ENCODE peak calls at places on chromosomes 12 and 14, in six cellular contexts. D is neural progenitor cell, O is GM12865, L is LoVo, V is kidney tubule cell, H is IMR-90. M is an unnamed sample.

GRCh38 chr12:28855761-28856160 is 293.3 kb upstream of the FAR2 start:
- DNase-seq in V (no peak), L (no peak), H (no peak), D (no peak), O (no peak), M (no peak)

GRCh38 chr12:107513636-107514400 is 171.8 kb upstream of the PWP1 start:
- DNase-seq in D (no peak), V (no peak), H (no peak), L (no peak), O (no peak), M (no peak)

GRCh38 chr14:103749452-103749851 is 33.8 kb downstream of the ZFYVE21 start:
- DNase-seq in V (no peak), O (no peak), D (no peak), H (no peak), L (no peak), M (no peak)

GRCh38 chr14:94571950-94572349 is 9.3 kb upstream of the SERPINA5 start:
- DNase-seq in D (no peak), H (peak), O (no peak), L (no peak), V (peak), M (no peak)

GRCh38 chr12:34598352-34598827 is 576.1 kb downstream of the ALG10 start:
- DNase-seq in D (no peak), H (no peak), L (no peak), V (no peak), O (no peak), M (no peak)

GRCh38 chr12:132513070-132513398 is 23.1 kb downstream of the FBRSL1 start:
- DNase-seq in V (no peak), L (no peak), H (peak), O (no peak), D (no peak), M (no peak)

GRCh38 chr12:25423355-25423754 is 129.7 kb downstream of the LMNTD1 start:
- DNase-seq in H (no peak), L (no peak), O (no peak), D (no peak), V (no peak), M (peak)

GRCh38 chr14:22769369-22769768 is 2.9 kb downstream of the OXA1L start:
- DNase-seq in H (no peak), V (no peak), O (no peak), D (no peak), L (no peak), M (no peak)

GRCh38 chr14:103121846-103122577 is 1.2 kb upstream of the TNFAIP2 start:
- DNase-seq in O (peak), V (peak), L (no peak), H (peak), D (peak), M (peak)

GRCh38 chr14:68309121-68309520 is 483.7 kb downstream of the ZFP36L1 start:
- DNase-seq in D (no peak), O (peak), V (no peak), H (no peak), L (no peak), M (no peak)

GRCh38 chr14:104248203-104249055 is 110.0 kb downstream of the KIF26A start:
- DNase-seq in H (no peak), D (no peak), V (no peak), O (no peak), L (no peak), M (peak)

GRCh38 chr12:110426300-110426910 is 22.9 kb upstream of the ANAPC7 start:
- DNase-seq in V (no peak), O (no peak), H (peak), D (no peak), L (no peak), M (no peak)

GRCh38 chr12:106871477-106871876 is 84.2 kb upstream of the TMEM263 start:
- DNase-seq in L (no peak), O (no peak), V (peak), D (peak), H (peak), M (no peak)

GRCh38 chr14:73625686-73626085 is 13.4 kb downstream of the ACOT6 start:
- DNase-seq in O (no peak), L (no peak), D (no peak), V (no peak), H (no peak), M (no peak)

GRCh38 chr12:91633206-91633605 is 450.6 kb upstream of the DCN start:
- DNase-seq in V (no peak), O (no peak), H (no peak), D (no peak), L (no peak), M (no peak)

GRCh38 chr12:23771230-23771949 is 178.1 kb downstream of the SOX5 start:
- DNase-seq in V (no peak), L (no peak), H (no peak), D (peak), O (no peak), M (no peak)

GRCh38 chr12:89354630-89354931 is 2.3 kb upstream of the DUSP6 start:
- DNase-seq in H (peak), D (no peak), V (peak), O (peak), L (no peak), M (no peak)

GRCh38 chr12:111451649-111452129 is 46.0 kb downstream of the SH2B3 start:
- DNase-seq in L (peak), V (peak), D (peak), H (peak), O (peak), M (no peak)

GRCh38 chr14:74008843-74009499 is 10.1 kb downstream of the ENTPD5 start:
- DNase-seq in H (no peak), D (no peak), O (no peak), V (no peak), L (no peak), M (no peak)

GRCh38 chr12:119050663-119051062 is 69.3 kb downstream of the SRRM4 start:
- DNase-seq in O (no peak), D (no peak), V (no peak), H (no peak), L (no peak), M (no peak)

GRCh38 chr12:51389302-51389999 is 1.8 kb downstream of the GALNT6 start:
- DNase-seq in L (no peak), H (peak), D (no peak), O (peak), V (peak), M (peak)

GRCh38 chr12:126588586-126589249 is 1523.5 kb downstream of the AACS start:
- DNase-seq in V (no peak), O (no peak), H (no peak), D (no peak), L (no peak), M (no peak)

GRCh38 chr12:52631676-52632459 is 13.5 kb upstream of the KRT73 start:
- DNase-seq in L (no peak), V (no peak), D (no peak), H (no peak), O (no peak), M (no peak)